ENCODE peak calls at places on chromosomes 13 and 19, in four cellular contexts. A, V, S and N are unnamed samples.

GRCh38 chr19:36916991-36917390 is 859 bp downstream of the ZNF568 start:
- DNase-seq in A (no peak), V (no peak), S (no peak), N (no peak)

GRCh38 chr19:50313812-50314536 is 15.2 kb downstream of the KCNC3 start:
- DNase-seq in A (no peak), V (peak; percentile 58), S (no peak), N (no peak)

GRCh38 chr13:51838235-51838846 is 6.6 kb downstream of the TMEM272 start:
- DNase-seq in A (no peak), V (no peak), S (no peak), N (no peak)

GRCh38 chr19:49355890-49356289 is 6.3 kb downstream of the TEAD2 start:
- DNase-seq in A (no peak), V (peak; percentile 79), S (no peak), N (no peak)

GRCh38 chr19:5059191-5059579 is 90.3 kb downstream of the KDM4B start:
- DNase-seq in A (no peak), V (no peak), S (no peak), N (no peak)

GRCh38 chr13:71316964-71317363 is 550.0 kb downstream of the DACH1 start:
- DNase-seq in A (no peak), V (no peak), S (no peak), N (no peak)

GRCh38 chr13:95083758-95084157 is 217.5 kb downstream of the ABCC4 start:
- DNase-seq in A (no peak), V (no peak), S (no peak), N (no peak)

GRCh38 chr13:76709851-76710250 is 176.4 kb downstream of the KCTD12 start:
- DNase-seq in A (no peak), V (no peak), S (no peak), N (no peak)

GRCh38 chr13:28744091-28744536 is 25.3 kb upstream of the SLC46A3 start:
- DNase-seq in A (no peak), V (no peak), S (no peak), N (no peak)

GRCh38 chr13:71118779-71119364 is 748.1 kb downstream of the DACH1 start:
- DNase-seq in A (no peak), V (no peak), S (no peak), N (no peak)

GRCh38 chr13:99895428-99895998 is 76.1 kb downstream of the ZIC5 start:
- DNase-seq in A (no peak), V (no peak), S (no peak), N (no peak)

GRCh38 chr19:53507523-53508442 is 30.2 kb upstream of the ZNF331 start:
- DNase-seq in A (no peak), V (no peak), S (no peak), N (no peak)

GRCh38 chr19:37955986-37956385 is 49.0 kb downstream of the SIPA1L3 start:
- DNase-seq in A (no peak), V (no peak), S (no peak), N (no peak)

GRCh38 chr19:33473644-33474305 is 47.8 kb downstream of the PEPD start:
- DNase-seq in A (no peak), V (peak; percentile 17), S (no peak), N (peak; percentile 20)

GRCh38 chr19:56119585-56119978 is 1.5 kb downstream of the ZNF787 start:
- DNase-seq in A (no peak), V (peak; percentile 85), S (no peak), N (no peak)

GRCh38 chr13:29438772-29439171 is 156.7 kb downstream of the SLC7A1 start:
- DNase-seq in A (no peak), V (no peak), S (no peak), N (peak; percentile 54)

GRCh38 chr13:43915451-43915850 is 35.7 kb downstream of the LACC1 start:
- DNase-seq in A (no peak), V (no peak), S (no peak), N (no peak)

GRCh38 chr19:42178791-42179500 is 38.5 kb downstream of the DEDD2 start:
- DNase-seq in A (no peak), V (no peak), S (no peak), N (no peak)

GRCh38 chr19:46481187-46481586 is 9.8 kb upstream of the PNMA8A start:
- DNase-seq in A (no peak), V (no peak), S (no peak), N (no peak)

GRCh38 chr19:49718511-49718910 is 27.6 kb downstream of the CPT1C start:
- DNase-seq in A (no peak), V (no peak), S (no peak), N (no peak)

GRCh38 chr19:8657869-8658268 is 27.4 kb downstream of the NFILZ start:
- DNase-seq in A (no peak), V (no peak), S (no peak), N (no peak)

GRCh38 chr13:23679214-23679613 is 109.0 kb downstream of the TNFRSF19 start:
- DNase-seq in A (no peak), V (no peak), S (no peak), N (no peak)